ENCODE peak calls at places on chromosomes 7 and 10, in six cellular contexts. Z, F, K, V, E and I are unnamed samples. For H3K27me3, the result is how much of the 10 kb centered on the place peaks cover.

GRCh38 chr7:143499743-143500348 is 22.2 kb downstream of the TAS2R41 start:
- DNase-seq in Z (no peak), F (no peak), K (no peak), V (no peak), E (no peak), I (no peak)

GRCh38 chr7:37052673-37053072 is 328.4 kb upstream of the AOAH start:
- DNase-seq in Z (no peak), F (peak), K (no peak), V (no peak), E (no peak), I (no peak)

GRCh38 chr10:89738551-89739209 is 37.3 kb downstream of the KIF20B start:
- DNase-seq in Z (no peak), F (no peak), K (no peak), V (no peak), E (no peak), I (no peak)

GRCh38 chr7:87218941-87219544 is 489 bp downstream of the TMEM243 start:
- DNase-seq in Z (no peak), F (peak), K (peak), V (peak), E (peak), I (peak)

GRCh38 chr10:110317866-110318850 is 13.4 kb upstream of the SMNDC1 start:
- DNase-seq in Z (no peak), F (no peak), K (no peak), V (no peak), E (no peak), I (no peak)

GRCh38 chr7:27260211-27260610 is 17.6 kb downstream of the EVX1 start:
- DNase-seq in Z (no peak), F (no peak), K (no peak), V (no peak), E (no peak), I (no peak)

GRCh38 chr7:156666368-156667109 is 26.0 kb downstream of the RNF32 start:
- DNase-seq in Z (no peak), F (peak), K (no peak), V (no peak), E (peak), I (no peak)

GRCh38 chr10:109982812-109983211 is 25.0 kb upstream of the ADD3 start:
- DNase-seq in Z (no peak), F (no peak), K (no peak), V (no peak), E (no peak), I (no peak)

GRCh38 chr7:46651561-46652088 is 730.6 kb upstream of the IGFBP3 start:
- DNase-seq in Z (no peak), F (no peak), K (no peak), V (no peak), E (peak), I (no peak)

DNA sequence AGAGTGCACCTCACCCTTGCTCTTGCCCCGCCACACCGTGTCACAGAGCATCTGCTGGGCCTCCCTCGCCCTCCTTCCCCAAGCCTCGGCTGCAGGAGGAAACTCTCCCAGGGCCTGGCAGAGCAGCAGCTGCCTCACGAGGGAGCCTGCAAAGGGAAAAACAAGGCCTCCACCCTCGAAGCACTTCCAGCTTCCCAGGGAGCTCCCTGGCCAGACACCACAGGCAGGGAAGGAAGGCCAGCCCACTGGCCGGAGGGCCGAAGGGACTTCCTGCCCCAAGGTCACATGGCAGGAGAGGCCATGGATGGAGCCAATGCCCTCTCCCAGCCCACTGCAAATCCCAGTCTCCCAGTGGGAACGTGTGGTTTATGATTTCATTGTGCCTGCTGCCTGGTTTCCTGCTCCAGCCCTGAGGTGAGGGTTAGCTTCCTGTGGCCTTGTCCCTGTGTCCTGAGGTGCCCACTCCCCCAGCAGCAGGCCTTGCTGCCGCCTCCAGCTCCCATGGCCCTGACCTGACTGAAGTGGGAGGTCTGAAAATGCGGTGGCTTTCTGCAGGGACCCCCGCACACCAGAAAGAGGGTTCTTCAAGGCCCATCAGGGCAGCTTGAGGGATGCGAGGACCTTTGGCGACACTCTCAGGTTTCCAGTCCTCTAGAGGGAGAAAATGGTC is 100.5 kb upstream of the PPIF start:
- DNase-seq in Z (no peak), F (no peak), K (peak), V (no peak), E (no peak), I (no peak)
- TF ChIP-seq POLR2AphosphoS5 in Z (no peak), F (no peak), K (no peak), V (peak), E (peak), I (peak)

GRCh38 chr10:101113890-101114403 is 17.2 kb upstream of the TLX1 start:
- DNase-seq in Z (no peak), F (no peak), K (no peak), V (no peak), E (no peak), I (no peak)

GRCh38 chr10:101118031-101118430 is 13.1 kb upstream of the TLX1 start:
- DNase-seq in Z (no peak), F (no peak), K (no peak), V (no peak), E (no peak), I (no peak)

GRCh38 chr10:101112799-101113594 is 18.1 kb upstream of the TLX1 start:
- DNase-seq in Z (no peak), F (peak), K (no peak), V (peak), E (no peak), I (no peak)

GRCh38 chr10:101120520-101120883 is 10.6 kb upstream of the TLX1 start:
- DNase-seq in Z (no peak), F (no peak), K (no peak), V (no peak), E (no peak), I (no peak)

DNA sequence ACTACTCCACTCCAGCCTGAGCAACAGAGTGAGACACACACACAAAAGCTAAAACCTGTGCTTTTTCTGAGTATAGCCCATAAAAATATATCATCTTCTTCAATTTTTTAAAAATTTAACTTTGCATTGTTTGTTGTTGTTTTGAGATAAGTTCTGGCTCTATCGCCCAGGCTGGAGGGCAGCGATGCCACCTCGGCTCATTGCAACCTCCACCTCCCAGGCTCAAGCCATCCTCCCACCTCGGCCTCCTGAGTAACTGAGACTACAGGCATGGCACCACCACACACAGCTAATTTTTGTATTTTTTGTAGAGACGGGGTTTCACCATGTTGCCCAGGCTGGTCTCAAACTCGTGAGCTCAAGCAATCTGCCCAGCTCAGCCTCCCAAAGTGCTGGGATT is 14.3 kb upstream of the TLX1 start:
- DNase-seq in Z (no peak), F (no peak), K (no peak), V (peak), E (no peak), I (no peak)
- H3K27me3 ChIP-seq in Z (under half), F (under half), K (under half), V (under half), E (under half), I (under half)

GRCh38 chr10:78817361-78817760 is 251.4 kb upstream of the ZMIZ1 start:
- DNase-seq in Z (no peak), F (no peak), K (no peak), V (no peak), E (no peak), I (peak)
- TF ChIP-seq POLR2AphosphoS5 in Z (no peak), F (no peak), K (no peak), V (no peak), E (no peak), I (no peak)

DNA sequence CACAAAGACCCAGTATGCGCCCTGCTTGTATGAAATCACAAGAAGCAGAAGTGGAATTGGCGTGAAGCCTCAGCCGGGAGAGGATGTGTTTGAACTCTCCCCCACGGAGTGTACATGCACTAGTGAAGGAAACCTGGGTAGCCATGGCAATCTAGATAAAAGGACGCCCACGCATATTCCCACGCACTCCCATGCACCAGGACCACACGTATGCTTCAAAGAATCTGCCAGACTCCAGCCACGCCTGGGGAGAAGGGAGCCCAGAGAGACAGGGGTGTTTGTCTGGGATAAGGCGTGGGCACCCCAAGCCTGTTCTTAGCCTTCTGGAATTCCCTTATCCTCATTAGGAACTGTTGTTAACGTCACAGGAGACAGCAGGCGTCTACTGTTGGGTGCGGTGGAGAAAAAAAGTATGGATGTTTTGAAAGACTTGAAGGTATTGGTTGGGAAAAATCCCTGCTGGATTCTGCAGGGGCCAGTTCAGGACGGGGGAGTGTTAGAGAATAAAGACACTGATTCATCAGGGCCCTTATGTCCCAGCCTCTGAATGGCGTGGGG is 28.9 kb upstream of the ECHDC3 start:
- DNase-seq in Z (no peak), F (no peak), K (no peak), V (no peak), E (no peak), I (no peak)
- H3K27me3 ChIP-seq in Z (under half), F (under half), K (under half), V (under half), E (under half), I (under half)

DNA sequence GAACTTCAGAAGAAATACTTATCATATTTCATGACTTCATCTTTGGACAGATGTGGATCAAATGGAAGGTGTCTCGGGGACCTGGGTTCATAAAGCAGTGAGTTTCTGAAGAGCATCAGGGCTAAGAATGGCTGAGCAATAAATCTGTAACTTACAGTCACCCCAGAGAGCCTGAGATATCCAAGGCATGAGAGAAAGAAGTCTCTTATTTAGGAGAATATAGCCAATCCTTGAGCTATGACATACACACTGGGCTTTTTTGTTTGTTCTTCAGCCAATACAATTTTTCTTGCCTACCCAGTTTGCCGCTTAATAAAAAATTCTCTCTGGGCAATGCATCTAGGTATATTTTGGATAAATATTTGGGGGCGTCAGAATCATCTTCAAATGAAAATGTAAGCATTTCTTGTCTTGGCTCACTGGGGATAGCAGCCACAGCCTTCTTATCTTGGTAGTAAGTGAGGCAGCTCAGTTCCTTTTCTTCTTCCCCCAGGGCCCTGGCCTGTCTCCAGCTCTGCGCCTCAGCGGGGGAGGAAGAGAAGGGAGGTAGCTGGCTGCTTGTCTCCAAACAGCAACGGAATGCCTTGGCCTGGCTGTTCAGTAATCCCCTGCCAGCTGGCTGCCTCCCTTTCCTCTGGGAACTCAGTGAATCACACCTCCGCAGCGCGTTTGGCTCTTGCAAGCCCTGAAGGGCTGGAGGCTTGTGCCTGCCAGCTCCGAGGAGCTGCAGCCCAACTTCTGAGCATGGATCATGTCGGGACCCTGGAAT is 252.8 kb upstream of the INHBA start:
- DNase-seq in Z (no peak), F (no peak), K (peak), V (peak), E (peak), I (no peak)
- TF ChIP-seq POLR2AphosphoS5 in Z (peak), F (no peak), K (peak), V (peak), E (peak), I (peak)

GRCh38 chr10:102227050-102227449 is 951 bp downstream of the ELOVL3 start:
- DNase-seq in Z (no peak), F (peak), K (no peak), V (no peak), E (no peak), I (no peak)
- H3K27me3 ChIP-seq in Z (under half), F (under half), K (under half), V (under half), E (under half), I (under half)

GRCh38 chr7:94297397-94297838 is 97.3 kb upstream of the COL1A2 start:
- DNase-seq in Z (no peak), F (no peak), K (peak), V (no peak), E (peak), I (no peak)

GRCh38 chr7:94298943-94299342 is 95.8 kb upstream of the COL1A2 start:
- DNase-seq in Z (no peak), F (no peak), K (no peak), V (no peak), E (no peak), I (no peak)

GRCh38 chr7:94300176-94300835 is 94.4 kb upstream of the COL1A2 start:
- DNase-seq in Z (no peak), F (no peak), K (no peak), V (no peak), E (no peak), I (no peak)

GRCh38 chr7:94303736-94304135 is 91.0 kb upstream of the COL1A2 start:
- DNase-seq in Z (no peak), F (no peak), K (peak), V (no peak), E (no peak), I (no peak)

DNA sequence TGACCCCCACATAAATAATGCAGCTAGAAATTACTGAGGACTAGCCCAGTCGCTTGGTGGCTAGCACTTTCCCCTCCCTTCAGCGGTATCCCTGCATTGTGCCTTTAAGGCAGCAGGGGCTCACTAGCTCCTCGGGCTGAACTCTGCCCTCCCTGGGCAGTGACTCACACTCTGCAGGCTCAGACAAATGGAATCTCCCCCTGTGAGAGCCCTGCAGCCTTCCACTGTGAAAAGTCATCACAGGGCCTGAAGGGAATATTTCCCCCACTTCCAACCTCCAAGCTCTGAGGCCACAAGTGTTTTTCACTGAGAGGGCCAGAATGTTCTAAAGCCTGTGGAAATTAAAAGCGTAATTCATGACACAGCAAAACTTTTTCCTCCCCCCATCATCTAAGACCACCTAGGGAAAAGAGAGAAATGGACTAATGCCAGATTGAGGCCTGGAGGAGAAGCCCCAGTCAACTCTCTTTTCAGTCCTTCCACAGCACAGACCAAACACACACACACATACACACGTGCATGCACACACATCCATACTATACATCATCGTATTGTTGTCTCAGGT is 93.6 kb upstream of the COL1A2 start:
- DNase-seq in Z (peak), F (peak), K (peak), V (no peak), E (peak), I (no peak)
- TF ChIP-seq POLR2AphosphoS5 in Z (no peak), F (no peak), K (peak), V (peak), E (peak), I (peak)

GRCh38 chr10:7363700-7364099 is 47.1 kb downstream of the SFMBT2 start:
- DNase-seq in Z (no peak), F (no peak), K (no peak), V (no peak), E (no peak), I (no peak)
- H3K27me3 ChIP-seq in Z (under half), F (under half), K (under half), V (under half), E (under half), I (under half)